ENCODE peak calls at places on chromosomes 4 and X, in eight cellular contexts. H is fibroblast of pulmonary artery; Y is iris pigment epithelial cell; C is cardiac muscle cell; K is ecto neural progenitor cell; A is activated CD4-positive, alpha-beta T cell treated with anti-CD3 and anti-CD28 coated beads for 36 hours; X is AG20443; N is NCI-H1436 treated with DMSO at 0.1 percent for 48 hours. P is an unnamed sample.

GRCh38 chrX:85590638-85591037 is 211.2 kb upstream of the POF1B start:
- DNase-seq in C (no peak), H (no peak), Y (no peak), K (no peak), N (no peak), X (no peak), A (no peak), P (no peak)

GRCh38 chrX:41667631-41668030 is 21.1 kb upstream of the GPR34 start:
- DNase-seq in C (no peak), A (no peak), K (no peak), X (no peak), N (no peak), H (no peak), Y (peak; percentile 16), P (no peak)

GRCh38 chrX:122565952-122566351 is 618.1 kb upstream of the GRIA3 start:
- DNase-seq in K (no peak), X (peak; percentile 72), H (peak; percentile 79), N (no peak), Y (peak; percentile 95), C (no peak), A (no peak), P (no peak)

GRCh38 chr4:159105761-159106243 is 2.9 kb downstream of the RAPGEF2 start:
- DNase-seq in X (peak; percentile 32), C (no peak), Y (peak; percentile 78), A (peak; percentile 32), N (no peak), H (peak; percentile 43), K (no peak), P (peak; percentile 46)

GRCh38 chr4:17398035-17398434 is 113.9 kb downstream of the QDPR start:
- DNase-seq in X (no peak), A (no peak), C (no peak), Y (no peak), K (no peak), N (no peak), H (no peak), P (no peak)

GRCh38 chr4:24330198-24330972 is 254.0 kb downstream of the DHX15 start:
- DNase-seq in A (no peak), H (no peak), N (no peak), Y (no peak), C (no peak), X (no peak), K (no peak), P (no peak)

GRCh38 chrX:129798888-129799287 is 19.1 kb downstream of the SASH3 start:
- DNase-seq in Y (no peak), C (no peak), H (no peak), A (peak; percentile 68), K (no peak), N (no peak), X (no peak), P (no peak)

GRCh38 chrX:2829066-2829430 is 318 bp downstream of the GYG2 start:
- DNase-seq in X (peak; percentile 19), N (no peak), K (peak; percentile 87), Y (no peak), H (no peak), C (peak; percentile 63), A (no peak), P (no peak)

GRCh38 chr4:95761441-95761840 is 78.5 kb upstream of the PDHA2 start:
- DNase-seq in A (no peak), K (no peak), N (no peak), H (peak; percentile 86), C (no peak), Y (peak; percentile 36), X (no peak), P (no peak)

GRCh38 chr4:157664726-157665125 is 444.2 kb downstream of the GRIA2 start:
- DNase-seq in K (no peak), X (peak; percentile 59), C (no peak), A (no peak), H (peak; percentile 60), N (no peak), Y (peak; percentile 51), P (no peak)